ENCODE peak calls at places on chromosomes 13 and 19, in seven cellular contexts. H is hypothalamus; E is heart right ventricle; X is iris pigment epithelial cell; B is stimulated activated CD8-positive, alpha-beta memory T cell treated with anti-CD3 and anti-CD28 coated beads, Interleukin-2, amount 100 ng/mL, for 48 hours; V is ACHN; S is NCI-H1417. D is an unnamed sample.

GRCh38 chr19:2491130-2491801 is 15.3 kb downstream of the GADD45B start:
- DNase-seq in H (no peak), E (no peak), X (peak), B (no peak), V (peak), S (peak), D (no peak)

GRCh38 chr19:3692141-3693029 is 7.9 kb downstream of the PIP5K1C start:
- DNase-seq in H (no peak), E (no peak), X (no peak), B (no peak), V (no peak), S (no peak), D (peak)

GRCh38 chr19:41920878-41921277 is 7.4 kb downstream of the ERFL start:
- DNase-seq in H (no peak), E (no peak), X (no peak), B (no peak), V (no peak), S (no peak), D (no peak)

GRCh38 chr13:27403252-27403678 is 21.2 kb upstream of the GTF3A start:
- DNase-seq in H (no peak), E (no peak), X (peak), B (no peak), V (peak), S (no peak), D (peak)

GRCh38 chr19:17454579-17454978 is 6.1 kb upstream of the TMEM221 start:
- DNase-seq in H (no peak), E (no peak), X (no peak), B (no peak), V (no peak), S (no peak), D (no peak)

GRCh38 chr13:23778879-23779278 is 110.3 kb downstream of the MIPEP start:
- DNase-seq in H (no peak), E (no peak), X (peak), B (no peak), V (no peak), S (no peak), D (no peak)

GRCh38 chr13:25478186-25478585 is 106.4 kb downstream of the ATP8A2 start:
- DNase-seq in H (no peak), E (no peak), X (no peak), B (no peak), V (no peak), S (no peak), D (peak)

GRCh38 chr13:21324793-21325192 is 134.3 kb downstream of the ZDHHC20 start:
- DNase-seq in H (no peak), E (no peak), X (no peak), B (no peak), V (no peak), S (no peak), D (no peak)

GRCh38 chr19:44552324-44552723 is 22.8 kb upstream of the CEACAM20 start:
- DNase-seq in H (no peak), E (peak), X (peak), B (peak), V (peak), S (no peak), D (peak)

GRCh38 chr19:48152552-48152951 is 17.6 kb downstream of the LIG1 start:
- DNase-seq in H (peak), E (peak), X (peak), B (peak), V (peak), S (peak), D (peak)

GRCh38 chr19:38134538-38135149 is 89.4 kb downstream of the DPF1 start:
- DNase-seq in H (no peak), E (no peak), X (peak), B (peak), V (peak), S (no peak), D (peak)

GRCh38 chr13:113648218-113648615 is 9.8 kb downstream of the ATP4B start:
- DNase-seq in H (no peak), E (no peak), X (no peak), B (no peak), V (no peak), S (peak), D (no peak)

GRCh38 chr19:40947114-40947513 is 44.0 kb upstream of the CYP2B6 start:
- DNase-seq in H (no peak), E (no peak), X (no peak), B (no peak), V (no peak), S (no peak), D (no peak)

GRCh38 chr19:35318679-35319448 is 10.1 kb upstream of the CD22 start:
- DNase-seq in H (peak), E (peak), X (peak), B (no peak), V (no peak), S (no peak), D (peak)

GRCh38 chr19:47379398-47379938 is 30.4 kb downstream of the DHX34 start:
- DNase-seq in H (peak), E (no peak), X (no peak), B (no peak), V (no peak), S (peak), D (no peak)

D was measured in ELF-1.